ENCODE peak calls at places on chromosome 2, in nine cellular contexts. One of them, this sample, is unnamed.

GRCh38 chr2:63163231-63163845 is 112.7 kb downstream of the OTX1 start:
- DNase-seq in GM23248: no peak
- DNase-seq in IMR-90: no peak
- DNase-seq in mammary epithelial cell: no peak
- DNase-seq in A549: no peak
- DNase-seq in lung: no peak
- DNase-seq in caudate nucleus: no peak
- DNase-seq in tibial artery: no peak
- DNase-seq in CD4-positive, CD25-positive, alpha-beta regulatory T cell: no peak
- DNase-seq in this sample: no peak

GRCh38 chr2:164784376-164784775 is 57.2 kb downstream of the COBLL1 start:
- DNase-seq in GM23248: peak
- DNase-seq in IMR-90: no peak
- DNase-seq in mammary epithelial cell: no peak
- DNase-seq in A549: no peak
- DNase-seq in lung: no peak
- DNase-seq in caudate nucleus: no peak
- DNase-seq in tibial artery: no peak
- DNase-seq in CD4-positive, CD25-positive, alpha-beta regulatory T cell: no peak
- DNase-seq in this sample: no peak

GRCh38 chr2:119523959-119524694 is at the start of gene SCTR:
- DNase-seq in GM23248: no peak
- DNase-seq in IMR-90: no peak
- DNase-seq in mammary epithelial cell: no peak
- DNase-seq in A549: no peak
- DNase-seq in lung: no peak
- DNase-seq in caudate nucleus: no peak
- DNase-seq in tibial artery: no peak
- DNase-seq in CD4-positive, CD25-positive, alpha-beta regulatory T cell: no peak
- DNase-seq in this sample: no peak

GRCh38 chr2:239570216-239570925 is 169.6 kb upstream of the HDAC4 start:
- DNase-seq in GM23248: no peak
- DNase-seq in IMR-90: no peak
- DNase-seq in mammary epithelial cell: no peak
- DNase-seq in A549: no peak
- DNase-seq in lung: no peak
- DNase-seq in caudate nucleus: no peak
- DNase-seq in tibial artery: peak
- DNase-seq in CD4-positive, CD25-positive, alpha-beta regulatory T cell: no peak
- DNase-seq in this sample: no peak

GRCh38 chr2:239066597-239066996 is 218.7 kb downstream of the TWIST2 start:
- DNase-seq in GM23248: no peak
- DNase-seq in IMR-90: no peak
- DNase-seq in mammary epithelial cell: no peak
- DNase-seq in A549: no peak
- DNase-seq in lung: no peak
- DNase-seq in caudate nucleus: no peak
- DNase-seq in tibial artery: no peak
- DNase-seq in CD4-positive, CD25-positive, alpha-beta regulatory T cell: no peak
- DNase-seq in this sample: no peak

GRCh38 chr2:92072461-92073035 is 2798.7 kb upstream of the TEKT4 start:
- DNase-seq in GM23248: no peak
- DNase-seq in IMR-90: no peak
- DNase-seq in mammary epithelial cell: no peak
- DNase-seq in A549: no peak
- DNase-seq in lung: no peak
- DNase-seq in caudate nucleus: no peak
- DNase-seq in tibial artery: peak
- DNase-seq in CD4-positive, CD25-positive, alpha-beta regulatory T cell: no peak
- DNase-seq in this sample: peak

GRCh38 chr2:221969087-221969829 is 329.5 kb downstream of the PAX3 start:
- DNase-seq in GM23248: peak
- DNase-seq in IMR-90: peak
- DNase-seq in mammary epithelial cell: peak
- DNase-seq in A549: peak
- DNase-seq in lung: no peak
- DNase-seq in caudate nucleus: no peak
- DNase-seq in tibial artery: no peak
- DNase-seq in CD4-positive, CD25-positive, alpha-beta regulatory T cell: no peak
- DNase-seq in this sample: no peak

GRCh38 chr2:30807249-30807648 is at the start of gene CAPN13:
- DNase-seq in GM23248: no peak
- DNase-seq in IMR-90: no peak
- DNase-seq in mammary epithelial cell: peak
- DNase-seq in A549: no peak
- DNase-seq in lung: peak
- DNase-seq in caudate nucleus: no peak
- DNase-seq in tibial artery: no peak
- DNase-seq in CD4-positive, CD25-positive, alpha-beta regulatory T cell: no peak
- DNase-seq in this sample: no peak

GRCh38 chr2:125543968-125544514 is 1111.9 kb upstream of the GYPC start:
- DNase-seq in GM23248: no peak
- DNase-seq in IMR-90: no peak
- DNase-seq in mammary epithelial cell: no peak
- DNase-seq in A549: no peak
- DNase-seq in lung: no peak
- DNase-seq in caudate nucleus: no peak
- DNase-seq in tibial artery: no peak
- DNase-seq in CD4-positive, CD25-positive, alpha-beta regulatory T cell: no peak
- DNase-seq in this sample: no peak
- H3K27ac ChIP-seq in GM23248: no peak
- H3K27ac ChIP-seq in IMR-90: no peak
- H3K27ac ChIP-seq in mammary epithelial cell: no peak
- H3K27ac ChIP-seq in A549: no peak
- H3K27ac ChIP-seq in lung: no peak
- H3K27ac ChIP-seq in caudate nucleus: no peak
- H3K27ac ChIP-seq in tibial artery: no peak
- H3K27ac ChIP-seq in CD4-positive, CD25-positive, alpha-beta regulatory T cell: no peak
- H3K27ac ChIP-seq in this sample: no peak

DNA sequence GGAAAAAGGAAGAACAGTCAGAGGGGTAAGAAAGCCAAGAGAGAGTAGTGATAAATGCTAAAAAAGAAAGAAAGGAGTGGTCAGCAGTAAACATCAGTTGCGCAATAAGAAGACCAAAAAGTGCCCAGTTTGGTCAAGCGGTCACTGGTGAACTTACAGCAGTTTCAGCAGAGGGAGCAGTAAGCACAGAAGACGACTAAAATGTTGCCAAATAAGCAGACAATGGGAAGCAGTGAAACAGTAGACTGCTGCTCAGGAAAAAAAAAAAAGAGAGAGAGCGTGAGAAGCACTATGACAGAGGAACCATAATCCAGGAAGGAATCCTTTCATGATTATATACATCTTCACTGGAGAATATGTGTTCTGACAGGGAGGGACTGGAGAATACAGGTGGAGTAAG is 45.8 kb downstream of the DNAJC10 start:
- DNase-seq in GM23248: peak
- DNase-seq in IMR-90: peak
- DNase-seq in mammary epithelial cell: no peak
- DNase-seq in A549: no peak
- DNase-seq in lung: no peak
- DNase-seq in caudate nucleus: no peak
- DNase-seq in tibial artery: no peak
- DNase-seq in CD4-positive, CD25-positive, alpha-beta regulatory T cell: no peak
- DNase-seq in this sample: no peak
- H3K27ac ChIP-seq in GM23248: no peak
- H3K27ac ChIP-seq in IMR-90: no peak
- H3K27ac ChIP-seq in mammary epithelial cell: no peak
- H3K27ac ChIP-seq in A549: no peak
- H3K27ac ChIP-seq in lung: no peak
- H3K27ac ChIP-seq in caudate nucleus: no peak
- H3K27ac ChIP-seq in tibial artery: peak
- H3K27ac ChIP-seq in CD4-positive, CD25-positive, alpha-beta regulatory T cell: no peak
- H3K27ac ChIP-seq in this sample: no peak

GRCh38 chr2:18792226-18792629 is 202.9 kb upstream of the NT5C1B start:
- DNase-seq in GM23248: no peak
- DNase-seq in IMR-90: no peak
- DNase-seq in mammary epithelial cell: no peak
- DNase-seq in A549: no peak
- DNase-seq in lung: no peak
- DNase-seq in caudate nucleus: no peak
- DNase-seq in tibial artery: no peak
- DNase-seq in CD4-positive, CD25-positive, alpha-beta regulatory T cell: no peak
- DNase-seq in this sample: no peak

GRCh38 chr2:18791172-18791797 is 201.9 kb upstream of the NT5C1B start:
- DNase-seq in GM23248: peak
- DNase-seq in IMR-90: peak
- DNase-seq in mammary epithelial cell: no peak
- DNase-seq in A549: no peak
- DNase-seq in lung: no peak
- DNase-seq in caudate nucleus: no peak
- DNase-seq in tibial artery: no peak
- DNase-seq in CD4-positive, CD25-positive, alpha-beta regulatory T cell: no peak
- DNase-seq in this sample: peak

GRCh38 chr2:18790465-18791171 is 201.2 kb upstream of the NT5C1B start:
- DNase-seq in GM23248: no peak
- DNase-seq in IMR-90: no peak
- DNase-seq in mammary epithelial cell: no peak
- DNase-seq in A549: no peak
- DNase-seq in lung: no peak
- DNase-seq in caudate nucleus: no peak
- DNase-seq in tibial artery: no peak
- DNase-seq in CD4-positive, CD25-positive, alpha-beta regulatory T cell: no peak
- DNase-seq in this sample: no peak

GRCh38 chr2:18795881-18796280 is 206.5 kb upstream of the NT5C1B start:
- DNase-seq in GM23248: peak
- DNase-seq in IMR-90: peak
- DNase-seq in mammary epithelial cell: no peak
- DNase-seq in A549: no peak
- DNase-seq in lung: no peak
- DNase-seq in caudate nucleus: no peak
- DNase-seq in tibial artery: no peak
- DNase-seq in CD4-positive, CD25-positive, alpha-beta regulatory T cell: no peak
- DNase-seq in this sample: no peak

DNA sequence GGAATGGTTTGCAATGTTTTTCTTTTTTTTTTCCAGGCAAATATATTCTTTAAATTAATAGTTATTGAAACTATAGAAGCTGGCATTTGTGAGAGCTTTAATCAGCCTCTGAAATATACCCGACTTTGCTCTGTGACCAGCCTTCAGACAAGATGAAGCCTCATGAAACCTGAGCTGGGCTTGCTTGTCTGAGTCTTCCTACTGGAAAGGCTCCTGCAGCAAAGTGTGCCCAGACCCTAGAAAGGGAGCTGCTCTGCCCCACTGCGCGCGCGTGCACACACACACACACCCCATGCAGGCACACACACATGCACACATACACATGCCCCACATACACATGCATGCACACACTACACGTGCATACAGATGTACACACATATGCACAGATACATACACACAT is 203.3 kb upstream of the NT5C1B start:
- DNase-seq in GM23248: no peak
- DNase-seq in IMR-90: no peak
- DNase-seq in mammary epithelial cell: no peak
- DNase-seq in A549: no peak
- DNase-seq in lung: no peak
- DNase-seq in caudate nucleus: no peak
- DNase-seq in tibial artery: no peak
- DNase-seq in CD4-positive, CD25-positive, alpha-beta regulatory T cell: no peak
- DNase-seq in this sample: no peak
- H3K27ac ChIP-seq in GM23248: no peak
- H3K27ac ChIP-seq in IMR-90: no peak
- H3K27ac ChIP-seq in mammary epithelial cell: no peak
- H3K27ac ChIP-seq in A549: no peak
- H3K27ac ChIP-seq in lung: no peak
- H3K27ac ChIP-seq in caudate nucleus: no peak
- H3K27ac ChIP-seq in tibial artery: no peak
- H3K27ac ChIP-seq in CD4-positive, CD25-positive, alpha-beta regulatory T cell: no peak
- H3K27ac ChIP-seq in this sample: no peak

DNA sequence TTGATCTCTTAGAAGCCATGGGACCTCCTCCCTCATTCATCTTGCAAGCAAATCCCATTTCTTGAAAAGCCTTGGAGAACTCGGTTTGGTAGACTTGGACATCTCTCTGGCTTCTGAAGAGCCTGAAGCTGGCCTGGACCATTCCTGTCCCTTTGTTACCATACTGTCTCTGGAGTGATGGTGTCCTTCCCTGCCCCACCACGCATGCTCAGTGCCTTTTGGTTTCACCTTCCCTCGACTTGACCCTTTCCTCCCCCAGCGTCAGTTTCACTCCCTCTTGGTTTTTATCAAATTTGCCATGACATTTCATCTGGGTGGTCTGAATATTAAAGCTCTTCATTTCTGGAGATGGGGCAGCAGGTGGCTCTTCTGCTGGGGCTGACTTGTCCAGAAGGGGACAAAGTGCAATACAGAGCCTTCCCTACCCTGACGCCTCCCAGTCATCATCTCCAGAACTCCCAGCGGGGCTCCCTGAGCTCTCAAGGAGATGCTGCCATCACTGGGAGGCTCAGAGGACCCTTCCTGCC is 20.0 kb downstream of the FOSL2 start:
- DNase-seq in GM23248: no peak
- DNase-seq in IMR-90: no peak
- DNase-seq in mammary epithelial cell: no peak
- DNase-seq in A549: no peak
- DNase-seq in lung: no peak
- DNase-seq in caudate nucleus: no peak
- DNase-seq in tibial artery: no peak
- DNase-seq in CD4-positive, CD25-positive, alpha-beta regulatory T cell: no peak
- DNase-seq in this sample: no peak
- H3K27ac ChIP-seq in GM23248: no peak
- H3K27ac ChIP-seq in IMR-90: no peak
- H3K27ac ChIP-seq in mammary epithelial cell: no peak
- H3K27ac ChIP-seq in A549: no peak
- H3K27ac ChIP-seq in lung: no peak
- H3K27ac ChIP-seq in caudate nucleus: no peak
- H3K27ac ChIP-seq in tibial artery: peak
- H3K27ac ChIP-seq in CD4-positive, CD25-positive, alpha-beta regulatory T cell: no peak
- H3K27ac ChIP-seq in this sample: no peak

DNA sequence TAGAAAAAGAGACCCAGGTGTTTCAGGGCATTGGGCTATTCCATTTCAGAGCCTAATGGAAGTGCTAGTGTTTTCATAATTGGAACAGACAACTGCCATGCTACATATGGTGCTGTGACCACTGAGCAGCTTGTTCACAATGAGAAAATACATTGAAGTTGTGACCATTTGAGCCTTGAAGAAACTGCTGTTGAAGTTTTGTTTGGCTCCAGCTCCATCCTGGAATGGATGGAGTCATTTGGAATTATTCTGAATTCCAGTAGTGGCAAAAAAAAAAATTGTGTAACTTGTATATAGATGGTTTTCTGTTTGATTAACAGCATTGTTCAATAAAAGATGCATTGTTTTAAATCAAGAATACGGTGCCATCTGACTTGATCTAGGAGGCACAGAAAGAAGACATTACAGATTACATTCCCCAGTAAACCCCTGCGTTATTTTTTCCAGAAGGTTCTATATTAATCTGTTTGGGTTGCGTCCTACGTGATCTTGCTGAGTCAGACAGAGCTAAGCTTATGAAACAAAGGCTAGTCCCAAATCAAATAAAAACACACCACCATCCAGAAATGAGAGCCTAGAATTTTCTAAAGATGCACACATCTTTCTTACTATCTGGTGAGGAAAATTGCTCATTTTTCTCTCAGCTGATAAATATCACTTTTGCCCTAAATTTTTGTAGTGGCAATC is 19.2 kb downstream of the FMNL2 start:
- DNase-seq in GM23248: peak
- DNase-seq in IMR-90: no peak
- DNase-seq in mammary epithelial cell: no peak
- DNase-seq in A549: no peak
- DNase-seq in lung: no peak
- DNase-seq in caudate nucleus: no peak
- DNase-seq in tibial artery: no peak
- DNase-seq in CD4-positive, CD25-positive, alpha-beta regulatory T cell: no peak
- DNase-seq in this sample: no peak
- H3K27ac ChIP-seq in GM23248: peak
- H3K27ac ChIP-seq in IMR-90: no peak
- H3K27ac ChIP-seq in mammary epithelial cell: no peak
- H3K27ac ChIP-seq in A549: no peak
- H3K27ac ChIP-seq in lung: no peak
- H3K27ac ChIP-seq in caudate nucleus: peak
- H3K27ac ChIP-seq in tibial artery: peak
- H3K27ac ChIP-seq in CD4-positive, CD25-positive, alpha-beta regulatory T cell: no peak
- H3K27ac ChIP-seq in this sample: no peak

GRCh38 chr2:108271691-108272253 is 16.9 kb upstream of the SULT1C2 start:
- DNase-seq in GM23248: peak
- DNase-seq in IMR-90: peak
- DNase-seq in mammary epithelial cell: peak
- DNase-seq in A549: peak
- DNase-seq in lung: no peak
- DNase-seq in caudate nucleus: no peak
- DNase-seq in tibial artery: peak
- DNase-seq in CD4-positive, CD25-positive, alpha-beta regulatory T cell: no peak
- DNase-seq in this sample: no peak
- H3K27ac ChIP-seq in GM23248: peak
- H3K27ac ChIP-seq in IMR-90: no peak
- H3K27ac ChIP-seq in mammary epithelial cell: no peak
- H3K27ac ChIP-seq in A549: peak
- H3K27ac ChIP-seq in lung: no peak
- H3K27ac ChIP-seq in caudate nucleus: no peak
- H3K27ac ChIP-seq in tibial artery: peak
- H3K27ac ChIP-seq in CD4-positive, CD25-positive, alpha-beta regulatory T cell: no peak
- H3K27ac ChIP-seq in this sample: peak